ENCODE peak calls at places on chromosomes 13 and 19, in nine cellular contexts. S is fibroblast of villous mesenchyme; K is amniotic stem cell; W is nucleus accumbens; I is stomach; E is upper lobe of left lung; R is M059J; Q is activated CD4-positive, alpha-beta T cell treated with anti-CD3 and anti-CD28 coated beads, Interleukin-2, amount 50 U/mL, for 24 hours; V is NCI-H2029 treated with DMSO at 0.1 percent for 48 hours. F is an unnamed sample.
A peak's percentile ranks its signal among the peaks of the same experiment; 100 is the strongest.

GRCh38 chr19:36489920-36490415 is 607 bp upstream of the ZNF566 start:
- DNase-seq in R (peak; percentile 94), V (peak; percentile 85), S (peak; percentile 97), E (peak; percentile 79), I (peak; percentile 76), Q (peak; percentile 64), K (no peak), W (no peak), F (peak; percentile 96)

GRCh38 chr19:55206664-55207500 is 2.4 kb downstream of the PTPRH start:
- DNase-seq in K (peak; percentile 75), W (peak; percentile 75), V (peak; percentile 20), S (peak; percentile 96), Q (peak; percentile 27), I (peak; percentile 88), E (peak; percentile 67), R (peak; percentile 93), F (peak; percentile 98)

GRCh38 chr13:71240906-71241305 is 626.1 kb downstream of the DACH1 start:
- DNase-seq in Q (no peak), W (no peak), S (peak; percentile 21), K (no peak), I (no peak), R (no peak), V (no peak), E (no peak), F (peak; percentile 15)

GRCh38 chr19:7681336-7682174 is 922 bp downstream of the TRAPPC5 start:
- DNase-seq in V (no peak), R (peak; percentile 17), K (peak; percentile 19), I (peak; percentile 75), Q (peak; percentile 87), S (peak; percentile 78), E (peak; percentile 92), W (peak; percentile 39), F (peak; percentile 74)

GRCh38 chr19:47518139-47518538 is 3.3 kb upstream of the NAPA start:
- DNase-seq in E (no peak), K (no peak), V (no peak), I (no peak), S (no peak), Q (peak; percentile 35), R (no peak), W (no peak), F (peak; percentile 12)

GRCh38 chr13:39684531-39685137 is 29.2 kb downstream of the COG6 start:
- DNase-seq in R (peak; percentile 28), Q (no peak), W (no peak), K (peak; percentile 65), E (no peak), V (no peak), S (peak; percentile 61), I (no peak), F (peak; percentile 60)

GRCh38 chr13:25816239-25816638 is 235.6 kb downstream of the SHISA2 start:
- DNase-seq in R (no peak), I (no peak), K (no peak), E (peak; percentile 82), W (no peak), V (no peak), S (no peak), Q (no peak), F (no peak)

GRCh38 chr13:36158606-36159005 is 27.4 kb upstream of the DCLK1 start:
- DNase-seq in E (no peak), I (no peak), S (no peak), R (peak; percentile 76), V (no peak), K (no peak), W (no peak), Q (no peak), F (peak; percentile 21)

GRCh38 chr13:26168276-26168814 is 53.8 kb downstream of the RNF6 start:
- DNase-seq in I (no peak), K (peak; percentile 38), S (peak; percentile 96), E (no peak), R (peak; percentile 91), Q (no peak), W (no peak), V (no peak), F (peak; percentile 98)

GRCh38 chr13:100506600-100507422 is 81.8 kb downstream of the GGACT start:
- DNase-seq in R (no peak), W (no peak), Q (no peak), V (no peak), K (no peak), S (no peak), I (no peak), E (no peak), F (no peak)

GRCh38 chr13:84500016-84500415 is 617.7 kb upstream of the SLITRK1 start:
- DNase-seq in W (no peak), S (peak; percentile 2), E (no peak), Q (no peak), V (no peak), K (no peak), R (no peak), I (no peak), F (no peak)

GRCh38 chr13:76314495-76314894 is 571.7 kb downstream of the KCTD12 start:
- DNase-seq in R (no peak), W (no peak), E (no peak), S (no peak), I (no peak), V (no peak), K (no peak), Q (no peak), F (no peak)

GRCh38 chr19:12984683-12985048 is 10.6 kb upstream of the NFIX start:
- DNase-seq in S (no peak), K (no peak), Q (no peak), W (peak; percentile 49), I (no peak), R (no peak), E (no peak), V (no peak), F (no peak)

GRCh38 chr19:28242317-28242927 is 970.5 kb downstream of the UQCRFS1 start:
- DNase-seq in W (no peak), V (peak; percentile 16), Q (no peak), S (peak; percentile 21), E (no peak), R (peak; percentile 2), K (no peak), I (no peak), F (no peak)

GRCh38 chr19:28377077-28377476 is 835.9 kb downstream of the UQCRFS1 start:
- DNase-seq in W (no peak), K (no peak), E (no peak), Q (no peak), R (no peak), V (no peak), S (no peak), I (no peak), F (no peak)